ENCODE peak calls at places on chromosome 22, in ten cellular contexts. One of them, this sample, is unnamed.

GRCh38 chr22:49235463-49236300 is 592.0 kb downstream of the BRD1 start:
- DNase-seq in epithelial cell of esophagus: no peak
- DNase-seq in A549: peak
- DNase-seq in A172: no peak
- DNase-seq in lower lobe of right lung: no peak
- DNase-seq in effector memory CD4-positive, alpha-beta T cell: no peak
- DNase-seq in activated CD4-positive, alpha-beta T cell treated with anti-CD3 and anti-CD28 coated beads, Interleukin-2, amount 10 ng/mL, durations not matched to agents 7 days and 5 days: no peak
- DNase-seq in brain microvascular endothelial cell: no peak
- DNase-seq in head of caudate nucleus: no peak
- DNase-seq in dorsolateral prefrontal cortex: no peak
- DNase-seq in this sample: no peak

GRCh38 chr22:30602049-30602448 is 4.9 kb upstream of the TCN2 start:
- DNase-seq in epithelial cell of esophagus: peak
- DNase-seq in A549: peak
- DNase-seq in A172: peak
- DNase-seq in lower lobe of right lung: no peak
- DNase-seq in effector memory CD4-positive, alpha-beta T cell: no peak
- DNase-seq in activated CD4-positive, alpha-beta T cell treated with anti-CD3 and anti-CD28 coated beads, Interleukin-2, amount 10 ng/mL, durations not matched to agents 7 days and 5 days: peak
- DNase-seq in brain microvascular endothelial cell: peak
- DNase-seq in head of caudate nucleus: no peak
- DNase-seq in dorsolateral prefrontal cortex: no peak
- DNase-seq in this sample: peak

GRCh38 chr22:16601437-16602223 is 9.0 kb upstream of the CCT8L2 start:
- DNase-seq in epithelial cell of esophagus: peak
- DNase-seq in A549: no peak
- DNase-seq in A172: no peak
- DNase-seq in lower lobe of right lung: peak
- DNase-seq in effector memory CD4-positive, alpha-beta T cell: no peak
- DNase-seq in activated CD4-positive, alpha-beta T cell treated with anti-CD3 and anti-CD28 coated beads, Interleukin-2, amount 10 ng/mL, durations not matched to agents 7 days and 5 days: no peak
- DNase-seq in brain microvascular endothelial cell: no peak
- DNase-seq in head of caudate nucleus: no peak
- DNase-seq in dorsolateral prefrontal cortex: no peak
- DNase-seq in this sample: no peak

GRCh38 chr22:42360348-42360747 is 71.9 kb downstream of the NFAM1 start:
- DNase-seq in epithelial cell of esophagus: no peak
- DNase-seq in A549: no peak
- DNase-seq in A172: no peak
- DNase-seq in lower lobe of right lung: no peak
- DNase-seq in effector memory CD4-positive, alpha-beta T cell: no peak
- DNase-seq in activated CD4-positive, alpha-beta T cell treated with anti-CD3 and anti-CD28 coated beads, Interleukin-2, amount 10 ng/mL, durations not matched to agents 7 days and 5 days: no peak
- DNase-seq in brain microvascular endothelial cell: no peak
- DNase-seq in head of caudate nucleus: no peak
- DNase-seq in dorsolateral prefrontal cortex: no peak
- DNase-seq in this sample: no peak

GRCh38 chr22:36225333-36225922 is 13.9 kb downstream of the APOL2 start:
- DNase-seq in epithelial cell of esophagus: no peak
- DNase-seq in A549: no peak
- DNase-seq in A172: no peak
- DNase-seq in lower lobe of right lung: no peak
- DNase-seq in effector memory CD4-positive, alpha-beta T cell: no peak
- DNase-seq in activated CD4-positive, alpha-beta T cell treated with anti-CD3 and anti-CD28 coated beads, Interleukin-2, amount 10 ng/mL, durations not matched to agents 7 days and 5 days: no peak
- DNase-seq in brain microvascular endothelial cell: no peak
- DNase-seq in head of caudate nucleus: no peak
- DNase-seq in dorsolateral prefrontal cortex: no peak
- DNase-seq in this sample: no peak

GRCh38 chr22:49768511-49768910 is 59.2 kb downstream of the BRD1 start:
- DNase-seq in epithelial cell of esophagus: no peak
- DNase-seq in A549: no peak
- DNase-seq in A172: no peak
- DNase-seq in lower lobe of right lung: peak
- DNase-seq in effector memory CD4-positive, alpha-beta T cell: no peak
- DNase-seq in activated CD4-positive, alpha-beta T cell treated with anti-CD3 and anti-CD28 coated beads, Interleukin-2, amount 10 ng/mL, durations not matched to agents 7 days and 5 days: no peak
- DNase-seq in brain microvascular endothelial cell: no peak
- DNase-seq in head of caudate nucleus: peak
- DNase-seq in dorsolateral prefrontal cortex: no peak
- DNase-seq in this sample: no peak

GRCh38 chr22:42919199-42919598 is 62.1 kb upstream of the ARFGAP3 start:
- DNase-seq in epithelial cell of esophagus: peak
- DNase-seq in A549: peak
- DNase-seq in A172: peak
- DNase-seq in lower lobe of right lung: no peak
- DNase-seq in effector memory CD4-positive, alpha-beta T cell: no peak
- DNase-seq in activated CD4-positive, alpha-beta T cell treated with anti-CD3 and anti-CD28 coated beads, Interleukin-2, amount 10 ng/mL, durations not matched to agents 7 days and 5 days: no peak
- DNase-seq in brain microvascular endothelial cell: no peak
- DNase-seq in head of caudate nucleus: no peak
- DNase-seq in dorsolateral prefrontal cortex: no peak
- DNase-seq in this sample: peak

GRCh38 chr22:47054231-47055072 is 292.0 kb downstream of the TBC1D22A start:
- DNase-seq in epithelial cell of esophagus: no peak
- DNase-seq in A549: no peak
- DNase-seq in A172: no peak
- DNase-seq in lower lobe of right lung: peak
- DNase-seq in effector memory CD4-positive, alpha-beta T cell: no peak
- DNase-seq in activated CD4-positive, alpha-beta T cell treated with anti-CD3 and anti-CD28 coated beads, Interleukin-2, amount 10 ng/mL, durations not matched to agents 7 days and 5 days: no peak
- DNase-seq in brain microvascular endothelial cell: no peak
- DNase-seq in head of caudate nucleus: no peak
- DNase-seq in dorsolateral prefrontal cortex: no peak
- DNase-seq in this sample: no peak

GRCh38 chr22:36204001-36204640 is 2.5 kb upstream of the APOL4 start:
- DNase-seq in epithelial cell of esophagus: no peak
- DNase-seq in A549: no peak
- DNase-seq in A172: no peak
- DNase-seq in lower lobe of right lung: no peak
- DNase-seq in effector memory CD4-positive, alpha-beta T cell: no peak
- DNase-seq in activated CD4-positive, alpha-beta T cell treated with anti-CD3 and anti-CD28 coated beads, Interleukin-2, amount 10 ng/mL, durations not matched to agents 7 days and 5 days: no peak
- DNase-seq in brain microvascular endothelial cell: no peak
- DNase-seq in head of caudate nucleus: no peak
- DNase-seq in dorsolateral prefrontal cortex: no peak
- DNase-seq in this sample: no peak

GRCh38 chr22:24016156-24016555 is 5.1 kb downstream of the CABIN1 start:
- DNase-seq in epithelial cell of esophagus: no peak
- DNase-seq in A549: no peak
- DNase-seq in A172: no peak
- DNase-seq in lower lobe of right lung: no peak
- DNase-seq in effector memory CD4-positive, alpha-beta T cell: no peak
- DNase-seq in activated CD4-positive, alpha-beta T cell treated with anti-CD3 and anti-CD28 coated beads, Interleukin-2, amount 10 ng/mL, durations not matched to agents 7 days and 5 days: no peak
- DNase-seq in brain microvascular endothelial cell: no peak
- DNase-seq in head of caudate nucleus: no peak
- DNase-seq in dorsolateral prefrontal cortex: no peak
- DNase-seq in this sample: no peak

GRCh38 chr22:49765091-49765771 is 62.4 kb downstream of the BRD1 start:
- DNase-seq in epithelial cell of esophagus: no peak
- DNase-seq in A549: no peak
- DNase-seq in A172: no peak
- DNase-seq in lower lobe of right lung: peak
- DNase-seq in effector memory CD4-positive, alpha-beta T cell: no peak
- DNase-seq in activated CD4-positive, alpha-beta T cell treated with anti-CD3 and anti-CD28 coated beads, Interleukin-2, amount 10 ng/mL, durations not matched to agents 7 days and 5 days: peak
- DNase-seq in brain microvascular endothelial cell: no peak
- DNase-seq in head of caudate nucleus: peak
- DNase-seq in dorsolateral prefrontal cortex: peak
- DNase-seq in this sample: no peak

GRCh38 chr22:22960307-22960706 is 72.7 kb downstream of the IGLL5 start:
- DNase-seq in epithelial cell of esophagus: no peak
- DNase-seq in A549: no peak
- DNase-seq in A172: no peak
- DNase-seq in lower lobe of right lung: no peak
- DNase-seq in effector memory CD4-positive, alpha-beta T cell: no peak
- DNase-seq in activated CD4-positive, alpha-beta T cell treated with anti-CD3 and anti-CD28 coated beads, Interleukin-2, amount 10 ng/mL, durations not matched to agents 7 days and 5 days: no peak
- DNase-seq in brain microvascular endothelial cell: no peak
- DNase-seq in head of caudate nucleus: no peak
- DNase-seq in dorsolateral prefrontal cortex: no peak
- DNase-seq in this sample: no peak

GRCh38 chr22:48902983-48903650 is 924.6 kb downstream of the BRD1 start:
- DNase-seq in epithelial cell of esophagus: no peak
- DNase-seq in A549: no peak
- DNase-seq in A172: no peak
- DNase-seq in lower lobe of right lung: no peak
- DNase-seq in effector memory CD4-positive, alpha-beta T cell: no peak
- DNase-seq in activated CD4-positive, alpha-beta T cell treated with anti-CD3 and anti-CD28 coated beads, Interleukin-2, amount 10 ng/mL, durations not matched to agents 7 days and 5 days: no peak
- DNase-seq in brain microvascular endothelial cell: no peak
- DNase-seq in head of caudate nucleus: peak
- DNase-seq in dorsolateral prefrontal cortex: peak
- DNase-seq in this sample: no peak

GRCh38 chr22:17570851-17571631 is 7.7 kb downstream of the SLC25A18 start:
- DNase-seq in epithelial cell of esophagus: peak
- DNase-seq in A549: no peak
- DNase-seq in A172: no peak
- DNase-seq in lower lobe of right lung: peak
- DNase-seq in effector memory CD4-positive, alpha-beta T cell: no peak
- DNase-seq in activated CD4-positive, alpha-beta T cell treated with anti-CD3 and anti-CD28 coated beads, Interleukin-2, amount 10 ng/mL, durations not matched to agents 7 days and 5 days: no peak
- DNase-seq in brain microvascular endothelial cell: peak
- DNase-seq in head of caudate nucleus: peak
- DNase-seq in dorsolateral prefrontal cortex: peak
- DNase-seq in this sample: peak